ENCODE peak calls at places on chromosomes 2 and 18, in five cellular contexts. R, G, I, Y and H are unnamed samples.

GRCh38 chr2:108074945-108075344 is 88.6 kb downstream of the SLC5A7 start:
- DNase-seq in R (no peak), Y (no peak), G (no peak), I (no peak), H (no peak)

GRCh38 chr2:25265802-25266201 is 75.9 kb downstream of the DNMT3A start:
- DNase-seq in R (no peak), G (no peak), Y (no peak), I (peak), H (no peak)

GRCh38 chr2:19195681-19196080 is 162.7 kb downstream of the OSR1 start:
- DNase-seq in Y (no peak), I (no peak), R (no peak), G (no peak), H (no peak)

GRCh38 chr2:127940641-127941040 is 54.9 kb upstream of the AMMECR1L start:
- DNase-seq in R (no peak), G (no peak), Y (no peak), I (no peak), H (no peak)

GRCh38 chr2:166516712-166517303 is 22.8 kb upstream of the SCN7A start:
- DNase-seq in R (no peak), I (peak), Y (peak), G (peak), H (peak)

GRCh38 chr2:231111987-231112386 is 12.9 kb downstream of the HTR2B start:
- DNase-seq in G (no peak), Y (no peak), I (no peak), R (no peak), H (no peak)

GRCh38 chr2:219352448-219353023 is 20.0 kb upstream of the RESP18 start:
- DNase-seq in R (peak), I (peak), G (peak), Y (peak), H (peak)

GRCh38 chr2:227205701-227206100 is 41.3 kb downstream of the COL4A3 start:
- DNase-seq in I (no peak), G (no peak), Y (no peak), R (no peak), H (no peak)

GRCh38 chr2:231133365-231134114 is 8.7 kb upstream of the HTR2B start:
- DNase-seq in I (no peak), G (no peak), Y (peak), R (no peak), H (no peak)

GRCh38 chr2:221747289-221747972 is 175.3 kb upstream of the EPHA4 start:
- DNase-seq in G (no peak), Y (no peak), R (no peak), I (no peak), H (no peak)

GRCh38 chr2:204473224-204473623 is 72.1 kb upstream of the PARD3B start:
- DNase-seq in I (no peak), G (no peak), Y (no peak), R (no peak), H (no peak)

GRCh38 chr2:98634406-98635092 is 26.2 kb downstream of the UNC50 start:
- DNase-seq in G (peak), I (peak), R (no peak), Y (peak), H (no peak)

GRCh38 chr2:141911485-141912066 is 219.2 kb downstream of the LRP1B start:
- DNase-seq in Y (peak), G (peak), R (no peak), I (no peak), H (peak)

GRCh38 chr2:234071664-234072063 is 21.2 kb downstream of the SPP2 start:
- DNase-seq in I (no peak), Y (no peak), R (no peak), G (no peak), H (no peak)

GRCh38 chr18:31554776-31555175 is 36.9 kb upstream of the TTR start:
- DNase-seq in I (no peak), R (no peak), G (no peak), Y (no peak), H (no peak)

GRCh38 chr2:7845332-7845731 is 836.5 kb upstream of the ID2 start:
- DNase-seq in R (no peak), Y (peak), G (no peak), I (no peak), H (no peak)

GRCh38 chr2:128405467-128405900 is 86.8 kb upstream of the HS6ST1 start:
- DNase-seq in R (no peak), I (no peak), G (no peak), Y (no peak), H (no peak)

GRCh38 chr2:46239847-46240181 is 57.4 kb upstream of the EPAS1 start:
- DNase-seq in G (no peak), I (no peak), Y (no peak), R (no peak), H (no peak)

GRCh38 chr2:95208101-95208500 is 780 bp downstream of the ZNF892 start:
- DNase-seq in R (no peak), Y (no peak), I (no peak), G (no peak), H (no peak)

GRCh38 chr2:10271509-10271908 is 31.2 kb upstream of the HPCAL1 start:
- DNase-seq in R (no peak), I (no peak), G (no peak), Y (no peak), H (no peak)

GRCh38 chr2:974454-974853 is 23.8 kb downstream of the SNTG2 start:
- DNase-seq in I (no peak), R (no peak), Y (no peak), G (no peak), H (no peak)

GRCh38 chr2:131572175-131572574 is 44.5 kb downstream of the CCDC74A start:
- DNase-seq in Y (no peak), G (no peak), I (no peak), R (no peak), H (no peak)

GRCh38 chr2:108634591-108635160 is 84.6 kb upstream of the RANBP2 start:
- DNase-seq in R (no peak), Y (no peak), I (no peak), G (no peak), H (no peak)

GRCh38 chr2:217258170-217258569 is 398.3 kb upstream of the TNP1 start:
- DNase-seq in I (no peak), Y (no peak), R (no peak), G (no peak), H (no peak)

GRCh38 chr2:153386481-153386891 is 92.1 kb downstream of the RPRM start:
- DNase-seq in Y (no peak), R (no peak), G (no peak), I (no peak), H (no peak)

GRCh38 chr2:12192762-12193161 is 446.3 kb downstream of the LPIN1 start:
- DNase-seq in Y (no peak), I (no peak), R (no peak), G (no peak), H (no peak)
- TF ChIP-seq POLR2A in Y (no peak), I (no peak), R (no peak), G (no peak), H (no peak)

GRCh38 chr2:206004004-206004693 is 81.8 kb downstream of the INO80D start:
- DNase-seq in R (no peak), G (peak), Y (peak), I (peak), H (peak)
- TF ChIP-seq CTCF in R (no peak), G (no peak), Y (peak), I (peak), H (no peak)

GRCh38 chr18:77366725-77367641 is 117.3 kb downstream of the GALR1 start:
- DNase-seq in I (no peak), R (peak), Y (peak), G (peak), H (peak)
- H3K27ac ChIP-seq in I (no peak), R (peak), Y (peak), G (no peak), H (peak)

GRCh38 chr2:61065706-61066688 is at the start of gene SANBR:
- DNase-seq in Y (peak), I (peak), G (peak), R (peak), H (peak)
- TF ChIP-seq POLR2A in Y (peak), I (peak), G (peak), R (peak), H (peak)

DNA sequence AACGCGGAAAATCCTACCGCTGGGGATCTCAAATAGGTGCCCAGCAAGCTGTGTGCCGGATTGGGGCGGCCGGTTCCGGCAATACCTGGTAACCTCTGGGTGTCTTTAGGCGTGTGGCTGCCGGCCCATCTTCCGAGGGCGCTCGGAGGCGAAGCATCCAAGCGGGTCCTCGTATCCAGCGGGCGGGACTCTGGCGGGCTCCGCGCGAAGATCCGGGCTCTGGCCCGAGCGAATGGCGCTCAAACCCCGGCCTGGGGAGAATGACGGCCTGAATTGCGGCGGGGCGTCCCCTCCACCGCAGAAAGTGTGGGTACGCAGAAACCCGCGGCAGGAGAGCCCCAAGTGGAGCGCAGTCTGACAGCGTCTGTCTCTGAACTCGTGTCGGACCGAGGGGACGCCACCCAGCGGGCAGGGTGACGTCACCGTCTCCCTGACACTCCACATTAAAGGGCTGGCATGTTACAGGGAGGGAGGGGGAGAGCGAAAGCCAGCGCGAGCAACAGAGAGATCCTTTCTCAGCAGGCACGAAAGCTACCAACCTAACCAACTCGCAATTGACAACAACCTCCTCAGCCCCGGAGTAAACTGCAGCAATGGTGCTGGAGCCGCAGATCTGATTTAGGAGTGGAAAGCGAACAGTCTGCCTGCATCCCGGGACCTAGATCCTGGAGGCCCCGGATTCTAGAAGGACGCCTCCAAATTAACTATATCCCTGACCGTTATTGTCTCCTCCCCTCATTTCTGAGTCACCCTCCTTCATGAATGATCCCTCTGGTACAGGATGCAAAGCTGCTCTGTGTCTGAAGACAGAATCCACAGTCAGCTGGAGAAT is at the start of gene SKOR2:
- DNase-seq in R (no peak), G (no peak), Y (no peak), I (no peak), H (no peak)
- TF ChIP-seq CTCF in R (no peak), G (no peak), Y (no peak), I (no peak), H (no peak)

GRCh38 chr18:75218524-75218923 is 7.9 kb downstream of the TSHZ1 start:
- DNase-seq in I (no peak), R (no peak), G (no peak), Y (no peak), H (no peak)
- H3K27ac ChIP-seq in I (no peak), R (no peak), G (no peak), Y (no peak), H (no peak)

GRCh38 chr2:88857274-88857741 is 165.8 kb downstream of the RPIA start:
- DNase-seq in G (no peak), R (no peak), I (no peak), Y (peak), H (no peak)

GRCh38 chr2:88857951-88858406 is 166.5 kb downstream of the RPIA start:
- DNase-seq in G (peak), I (no peak), R (no peak), Y (no peak), H (peak)

GRCh38 chr2:88856409-88857135 is 165.1 kb downstream of the RPIA start:
- DNase-seq in G (no peak), R (no peak), Y (no peak), I (no peak), H (no peak)

GRCh38 chr2:88859461-88859860 is 168.0 kb downstream of the RPIA start:
- DNase-seq in R (no peak), G (no peak), Y (no peak), I (no peak), H (no peak)

GRCh38 chr2:88860421-88861075 is 169.1 kb downstream of the RPIA start:
- DNase-seq in R (no peak), I (no peak), G (no peak), Y (no peak), H (no peak)
- TF ChIP-seq POLR2A in R (no peak), I (no peak), G (no peak), Y (no peak), H (no peak)

GRCh38 chr2:65919579-65920188 is 487.3 kb upstream of the SPRED2 start:
- DNase-seq in R (no peak), I (no peak), G (no peak), Y (no peak), H (no peak)
- TF ChIP-seq CTCF in R (no peak), I (peak), G (no peak), Y (no peak), H (no peak)

DNA sequence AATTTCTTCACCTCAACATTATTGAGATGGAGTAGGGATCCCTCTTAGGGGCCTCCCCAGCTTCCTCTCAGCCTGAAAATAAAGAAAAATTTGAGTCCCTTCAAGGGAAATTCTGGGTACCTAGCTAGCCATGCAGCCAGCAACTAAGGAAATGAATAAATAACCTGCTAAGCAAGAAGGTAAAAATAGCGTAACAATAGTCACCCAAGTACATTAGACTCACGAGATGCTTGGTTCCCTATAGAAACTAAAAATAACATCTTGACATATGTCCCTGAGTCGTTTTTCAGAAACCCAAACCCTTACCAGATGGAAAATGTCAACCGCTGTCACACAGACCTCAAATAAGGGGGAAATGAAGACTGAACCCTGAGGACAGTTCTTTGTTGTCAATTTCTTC is 51.9 kb downstream of the CACNB4 start:
- DNase-seq in I (no peak), R (no peak), Y (no peak), G (no peak), H (no peak)
- H3K27ac ChIP-seq in I (no peak), R (no peak), Y (no peak), G (no peak), H (no peak)

DNA sequence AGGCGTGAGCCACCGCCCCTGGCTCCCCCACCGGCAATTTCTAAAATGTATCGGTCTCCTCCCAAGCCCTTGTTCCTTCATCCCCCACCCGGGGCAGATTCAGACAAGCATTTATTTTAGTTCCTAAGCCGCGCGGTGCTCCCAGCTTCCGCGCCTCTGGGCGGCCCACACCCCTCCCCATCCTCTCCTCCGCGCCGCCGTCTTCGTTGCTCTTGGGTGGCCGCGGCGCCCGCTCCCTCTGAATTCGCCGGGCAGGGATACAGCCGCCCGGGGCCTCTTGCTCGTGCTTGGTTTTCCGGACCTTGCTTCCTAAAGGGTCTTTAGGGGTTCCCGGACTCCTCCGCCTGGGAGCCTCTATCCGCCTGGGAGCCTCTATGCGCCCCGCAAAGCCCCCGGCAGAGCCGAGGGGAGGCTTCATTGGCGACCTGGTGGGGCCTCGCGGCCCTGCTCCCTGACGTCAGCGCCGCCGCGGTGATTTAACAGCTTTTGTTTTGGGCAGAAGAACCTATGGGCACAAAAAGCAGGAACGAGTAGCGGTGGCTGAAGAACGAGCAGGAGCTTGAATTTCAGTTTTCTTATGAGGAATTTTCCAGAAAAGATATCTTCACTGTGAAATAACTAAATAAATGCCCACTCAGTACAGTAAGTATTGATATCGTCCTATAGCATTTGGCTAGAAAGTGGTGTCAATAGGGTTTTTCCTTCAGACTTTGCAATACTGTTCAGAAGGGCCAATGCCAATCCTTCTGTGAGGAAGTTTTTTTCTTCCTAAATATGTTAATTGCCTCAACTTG is 37.3 kb downstream of the PRKRA start:
- DNase-seq in Y (peak), G (peak), R (peak), I (peak), H (peak)
- TF ChIP-seq POLR2A in Y (no peak), G (no peak), R (no peak), I (peak), H (peak)